ENCODE peak calls at places on chromosomes 3 and 15, in five cellular contexts. D is bronchial epithelial cell; U is activated T-cell treated with anti-CD3 and anti-CD28 coated beads, Interleukin-2, amount 50 U/mL, for 24 hours; I is hypothalamus; M is HFF-Myc. V is an unnamed sample.

GRCh38 chr15:100681335-100681746 is 79.0 kb downstream of the ASB7 start:
- DNase-seq in M (no peak), U (no peak), D (no peak), I (no peak), V (no peak)

GRCh38 chr3:42148982-42149432 is 57.9 kb downstream of the TRAK1 start:
- DNase-seq in I (peak), M (peak), U (no peak), D (peak), V (peak)

GRCh38 chr3:195441051-195441450 is 1.8 kb downstream of the ACAP2 start:
- DNase-seq in M (no peak), U (no peak), D (no peak), I (no peak), V (no peak)

GRCh38 chr3:177657243-177657642 is 460.0 kb upstream of the TBL1XR1 start:
- DNase-seq in D (peak), U (no peak), M (no peak), I (no peak), V (no peak)

GRCh38 chr15:72034351-72034750 is 83.6 kb downstream of the MYO9A start:
- DNase-seq in M (no peak), D (no peak), I (no peak), U (no peak), V (no peak)

GRCh38 chr3:123936400-123936799 is 24.6 kb downstream of the CCDC14 start:
- DNase-seq in M (no peak), I (no peak), U (no peak), D (no peak), V (no peak)

GRCh38 chr3:73481888-73482287 is 142.9 kb downstream of the PDZRN3 start:
- DNase-seq in M (no peak), U (no peak), D (no peak), I (no peak), V (no peak)

GRCh38 chr15:27057904-27058645 is 87.1 kb downstream of the GABRG3 start:
- DNase-seq in D (peak), M (no peak), U (no peak), I (no peak), V (no peak)

GRCh38 chr3:69094467-69095205 is 9.9 kb downstream of the ARL6IP5 start:
- DNase-seq in U (no peak), I (no peak), M (no peak), D (no peak), V (no peak)

GRCh38 chr15:92611995-92612745 is 43.4 kb downstream of the FAM174B start:
- DNase-seq in I (no peak), M (no peak), U (no peak), D (no peak), V (no peak)

GRCh38 chr3:70916375-70917055 is 604.1 kb upstream of the MDFIC2 start:
- DNase-seq in D (peak), I (no peak), M (peak), U (no peak), V (no peak)